ENCODE peak calls at places on chromosomes 4 and X, in four cellular contexts. A, V, Y and Z are unnamed samples.

GRCh38 chr4:145734576-145735329 is 54.8 kb downstream of the C4orf51 start:
- DNase-seq in Y (no peak), A (peak), V (peak), Z (peak)

GRCh38 chr4:85106805-85107336 is 140.4 kb upstream of the WDFY3 start:
- DNase-seq in V (no peak), Y (no peak), A (no peak), Z (no peak)

GRCh38 chr4:157075401-157075800 is 549 bp upstream of the GLRB start:
- DNase-seq in V (no peak), Y (no peak), A (no peak), Z (no peak)

GRCh38 chrX:74318672-74319071 is 14.7 kb downstream of the ZCCHC13 start:
- DNase-seq in Y (no peak), A (no peak), V (no peak), Z (no peak)

GRCh38 chr4:150229538-150229937 is 151.3 kb downstream of the DCLK2 start:
- DNase-seq in A (no peak), Y (no peak), V (peak), Z (no peak)

GRCh38 chrX:74705269-74705668 is 90.8 kb upstream of the RLIM start:
- DNase-seq in Y (no peak), V (no peak), A (no peak), Z (no peak)

GRCh38 chr4:115229873-115230272 is 116.5 kb upstream of the NDST4 start:
- DNase-seq in A (no peak), Y (no peak), V (no peak), Z (no peak)

GRCh38 chr4:152591361-152591760 is 55.5 kb upstream of the FBXW7 start:
- DNase-seq in Y (no peak), A (peak), V (peak), Z (peak)

GRCh38 chr4:54683616-54684346 is 26.0 kb downstream of the KIT start:
- DNase-seq in Y (peak), V (no peak), A (peak), Z (no peak)

GRCh38 chrX:135484636-135485289 is 35.7 kb upstream of the INTS6L start:
- DNase-seq in Y (peak), A (no peak), V (peak), Z (peak)
- TF ChIP-seq CTCF in Y (peak), A (no peak), V (peak), Z (peak)

DNA sequence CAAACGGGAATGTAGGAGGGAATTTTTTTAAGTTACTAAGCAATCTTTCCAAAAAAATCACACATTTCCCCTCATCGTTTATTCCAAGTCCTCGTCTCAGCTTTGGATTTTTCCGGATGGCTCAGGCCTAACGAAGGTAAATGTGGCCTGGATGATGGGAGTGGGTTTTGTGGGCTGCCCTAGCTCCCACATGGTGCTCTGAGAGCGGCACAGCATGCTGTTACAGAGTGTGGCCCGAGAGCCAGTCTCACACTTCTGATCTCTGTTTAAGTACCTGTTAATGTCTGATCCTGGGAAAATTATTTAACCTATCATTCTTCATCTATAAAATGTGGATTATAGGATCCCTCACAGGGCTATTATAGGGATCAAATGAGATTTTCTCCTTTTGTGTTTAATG is 38.2 kb upstream of the ADAM29 start:
- DNase-seq in V (no peak), Y (no peak), A (no peak), Z (no peak)
- H3K27ac ChIP-seq in V (no peak), Y (no peak), A (no peak), Z (no peak)

GRCh38 chr4:26004290-26004689 is 90.3 kb downstream of the SMIM20 start:
- DNase-seq in V (no peak), A (no peak), Y (no peak), Z (no peak)
- TF ChIP-seq CTCF in V (no peak), A (no peak), Y (no peak), Z (no peak)

DNA sequence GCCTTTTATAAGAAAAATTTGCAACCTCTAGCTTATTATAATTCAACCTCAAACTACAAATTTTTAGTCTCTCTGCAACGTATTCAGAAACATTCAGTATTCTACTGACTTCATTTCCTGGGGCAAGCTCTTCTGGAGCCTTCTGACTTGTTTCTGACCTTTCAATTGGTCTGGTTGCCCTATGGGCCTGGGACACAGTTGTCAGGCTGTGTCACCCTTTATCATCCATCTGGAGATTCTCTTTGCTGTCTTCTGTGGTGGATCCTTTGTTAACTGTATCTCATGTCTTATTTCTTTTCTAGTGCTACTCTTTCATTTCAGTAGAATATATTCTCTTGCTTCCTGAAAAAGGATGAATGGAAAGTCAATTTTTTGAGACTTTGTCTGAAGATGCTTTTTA is 55.1 kb upstream of the PGRMC2 start:
- DNase-seq in V (no peak), A (no peak), Y (no peak), Z (no peak)
- H3K27ac ChIP-seq in V (no peak), A (no peak), Y (no peak), Z (no peak)

GRCh38 chr4:6087669-6088068 is 69.4 kb upstream of the C4orf50 start:
- DNase-seq in Y (peak), V (peak), A (peak), Z (peak)
- TF ChIP-seq CTCF in Y (peak), V (peak), A (peak), Z (peak)